ENCODE peak calls at places on chromosomes 11 and 22, in five cellular contexts. One of them, this sample, is unnamed.

GRCh38 chr22:17120711-17121234 is 387 bp downstream of the TMEM121B start:
- DNase-seq in WERI-Rb-1: peak
- DNase-seq in activated naive CD4-positive, alpha-beta T cell treated with Interleukin-2 at 50 U/mL for 16 hours: peak
- DNase-seq in germinal center: peak
- DNase-seq in IMR-90: no peak
- DNase-seq in this sample: peak

GRCh38 chr11:96187779-96188624 is 155.0 kb downstream of the MAML2 start:
- DNase-seq in activated naive CD4-positive, alpha-beta T cell treated with Interleukin-2 at 50 U/mL for 16 hours: no peak
- DNase-seq in WERI-Rb-1: no peak
- DNase-seq in IMR-90: peak
- DNase-seq in germinal center: no peak
- DNase-seq in this sample: no peak

GRCh38 chr11:76164081-76164480 is 42.2 kb downstream of the WNT11 start:
- DNase-seq in WERI-Rb-1: no peak
- DNase-seq in IMR-90: no peak
- DNase-seq in germinal center: no peak
- DNase-seq in activated naive CD4-positive, alpha-beta T cell treated with Interleukin-2 at 50 U/mL for 16 hours: no peak
- DNase-seq in this sample: no peak

GRCh38 chr22:19991395-19991644 is 25.3 kb downstream of the ARVCF start:
- DNase-seq in activated naive CD4-positive, alpha-beta T cell treated with Interleukin-2 at 50 U/mL for 16 hours: no peak
- DNase-seq in IMR-90: no peak
- DNase-seq in WERI-Rb-1: no peak
- DNase-seq in germinal center: no peak
- DNase-seq in this sample: no peak

GRCh38 chr11:116641561-116642045 is 131.2 kb downstream of the BUD13 start:
- DNase-seq in WERI-Rb-1: peak
- DNase-seq in activated naive CD4-positive, alpha-beta T cell treated with Interleukin-2 at 50 U/mL for 16 hours: no peak
- DNase-seq in germinal center: peak
- DNase-seq in IMR-90: no peak
- DNase-seq in this sample: peak

GRCh38 chr11:2942447-2942846 is 13.2 kb upstream of the PHLDA2 start:
- DNase-seq in WERI-Rb-1: no peak
- DNase-seq in activated naive CD4-positive, alpha-beta T cell treated with Interleukin-2 at 50 U/mL for 16 hours: no peak
- DNase-seq in IMR-90: no peak
- DNase-seq in germinal center: no peak
- DNase-seq in this sample: no peak

GRCh38 chr22:35328472-35328885 is 28.8 kb downstream of the TOM1 start:
- DNase-seq in WERI-Rb-1: no peak
- DNase-seq in germinal center: no peak
- DNase-seq in IMR-90: no peak
- DNase-seq in activated naive CD4-positive, alpha-beta T cell treated with Interleukin-2 at 50 U/mL for 16 hours: no peak
- DNase-seq in this sample: no peak

GRCh38 chr11:118200497-118200896 is 24.1 kb upstream of the SCN2B start:
- DNase-seq in activated naive CD4-positive, alpha-beta T cell treated with Interleukin-2 at 50 U/mL for 16 hours: no peak
- DNase-seq in IMR-90: no peak
- DNase-seq in germinal center: no peak
- DNase-seq in WERI-Rb-1: no peak
- DNase-seq in this sample: no peak

GRCh38 chr11:14418801-14419417 is 59.9 kb upstream of the RRAS2 start:
- DNase-seq in activated naive CD4-positive, alpha-beta T cell treated with Interleukin-2 at 50 U/mL for 16 hours: no peak
- DNase-seq in WERI-Rb-1: no peak
- DNase-seq in germinal center: no peak
- DNase-seq in IMR-90: peak
- DNase-seq in this sample: peak

GRCh38 chr11:1925373-1926155 is 6.1 kb downstream of the TNNT3 start:
- DNase-seq in WERI-Rb-1: no peak
- DNase-seq in activated naive CD4-positive, alpha-beta T cell treated with Interleukin-2 at 50 U/mL for 16 hours: no peak
- DNase-seq in IMR-90: no peak
- DNase-seq in germinal center: no peak
- DNase-seq in this sample: no peak

GRCh38 chr11:8006349-8006977 is 19.3 kb downstream of the EIF3F start:
- DNase-seq in IMR-90: peak
- DNase-seq in germinal center: peak
- DNase-seq in activated naive CD4-positive, alpha-beta T cell treated with Interleukin-2 at 50 U/mL for 16 hours: peak
- DNase-seq in WERI-Rb-1: peak
- DNase-seq in this sample: peak

GRCh38 chr11:46294365-46295309 is 17.2 kb downstream of the CREB3L1 start:
- DNase-seq in WERI-Rb-1: peak
- DNase-seq in germinal center: no peak
- DNase-seq in activated naive CD4-positive, alpha-beta T cell treated with Interleukin-2 at 50 U/mL for 16 hours: no peak
- DNase-seq in IMR-90: peak
- DNase-seq in this sample: peak

GRCh38 chr22:37058917-37059701 is 7.6 kb downstream of the KCTD17 start:
- DNase-seq in germinal center: no peak
- DNase-seq in activated naive CD4-positive, alpha-beta T cell treated with Interleukin-2 at 50 U/mL for 16 hours: no peak
- DNase-seq in WERI-Rb-1: no peak
- DNase-seq in IMR-90: no peak
- DNase-seq in this sample: no peak

GRCh38 chr11:2444301-2445106 is at the start of the genes KCNQ1 and TRPM5:
- DNase-seq in IMR-90: no peak
- DNase-seq in WERI-Rb-1: peak
- DNase-seq in germinal center: peak
- DNase-seq in activated naive CD4-positive, alpha-beta T cell treated with Interleukin-2 at 50 U/mL for 16 hours: peak
- DNase-seq in this sample: peak

GRCh38 chr11:130092661-130093060 is 23.0 kb downstream of the APLP2 start:
- DNase-seq in IMR-90: no peak
- DNase-seq in WERI-Rb-1: no peak
- DNase-seq in activated naive CD4-positive, alpha-beta T cell treated with Interleukin-2 at 50 U/mL for 16 hours: no peak
- DNase-seq in germinal center: no peak
- DNase-seq in this sample: no peak

GRCh38 chr22:20210473-20211059 is 57.6 kb downstream of the RTN4R start:
- DNase-seq in activated naive CD4-positive, alpha-beta T cell treated with Interleukin-2 at 50 U/mL for 16 hours: no peak
- DNase-seq in germinal center: no peak
- DNase-seq in IMR-90: no peak
- DNase-seq in WERI-Rb-1: no peak
- DNase-seq in this sample: no peak

GRCh38 chr11:59417023-59417422 is 9.2 kb downstream of the OR5A2 start:
- DNase-seq in activated naive CD4-positive, alpha-beta T cell treated with Interleukin-2 at 50 U/mL for 16 hours: no peak
- DNase-seq in IMR-90: no peak
- DNase-seq in germinal center: no peak
- DNase-seq in WERI-Rb-1: no peak
- DNase-seq in this sample: no peak

GRCh38 chr11:125146232-125146631 is 18.3 kb upstream of the PKNOX2 start:
- DNase-seq in activated naive CD4-positive, alpha-beta T cell treated with Interleukin-2 at 50 U/mL for 16 hours: no peak
- DNase-seq in germinal center: no peak
- DNase-seq in WERI-Rb-1: no peak
- DNase-seq in IMR-90: no peak
- DNase-seq in this sample: no peak

GRCh38 chr11:10632483-10632882 is 61.1 kb downstream of the IRAG1 start:
- DNase-seq in WERI-Rb-1: no peak
- DNase-seq in germinal center: no peak
- DNase-seq in IMR-90: no peak
- DNase-seq in activated naive CD4-positive, alpha-beta T cell treated with Interleukin-2 at 50 U/mL for 16 hours: no peak
- DNase-seq in this sample: no peak

GRCh38 chr11:63919267-63920125 is 2.5 kb upstream of the RCOR2 start:
- DNase-seq in IMR-90: no peak
- DNase-seq in germinal center: no peak
- DNase-seq in WERI-Rb-1: peak
- DNase-seq in activated naive CD4-positive, alpha-beta T cell treated with Interleukin-2 at 50 U/mL for 16 hours: no peak
- DNase-seq in this sample: peak

GRCh38 chr11:16891964-16892363 is 122.2 kb downstream of the PLEKHA7 start:
- DNase-seq in activated naive CD4-positive, alpha-beta T cell treated with Interleukin-2 at 50 U/mL for 16 hours: no peak
- DNase-seq in germinal center: no peak
- DNase-seq in WERI-Rb-1: no peak
- DNase-seq in IMR-90: peak
- DNase-seq in this sample: no peak

GRCh38 chr22:43008509-43008908 is 6.4 kb downstream of the PACSIN2 start:
- DNase-seq in germinal center: no peak
- DNase-seq in WERI-Rb-1: no peak
- DNase-seq in IMR-90: no peak
- DNase-seq in activated naive CD4-positive, alpha-beta T cell treated with Interleukin-2 at 50 U/mL for 16 hours: no peak
- DNase-seq in this sample: no peak

GRCh38 chr11:92839450-92839849 is 130.0 kb upstream of the MTNR1B start:
- DNase-seq in WERI-Rb-1: no peak
- DNase-seq in germinal center: no peak
- DNase-seq in activated naive CD4-positive, alpha-beta T cell treated with Interleukin-2 at 50 U/mL for 16 hours: no peak
- DNase-seq in IMR-90: no peak
- DNase-seq in this sample: no peak

GRCh38 chr11:123357990-123358827 is 71.9 kb upstream of the GRAMD1B start:
- DNase-seq in activated naive CD4-positive, alpha-beta T cell treated with Interleukin-2 at 50 U/mL for 16 hours: peak
- DNase-seq in IMR-90: peak
- DNase-seq in germinal center: peak
- DNase-seq in WERI-Rb-1: peak
- DNase-seq in this sample: peak

GRCh38 chr22:24068377-24068680 is 57.2 kb downstream of the CABIN1 start:
- DNase-seq in germinal center: no peak
- DNase-seq in IMR-90: no peak
- DNase-seq in activated naive CD4-positive, alpha-beta T cell treated with Interleukin-2 at 50 U/mL for 16 hours: no peak
- DNase-seq in WERI-Rb-1: no peak
- DNase-seq in this sample: no peak

GRCh38 chr22:43825651-43826050 is 13.5 kb upstream of the EFCAB6 start:
- DNase-seq in germinal center: no peak
- DNase-seq in activated naive CD4-positive, alpha-beta T cell treated with Interleukin-2 at 50 U/mL for 16 hours: no peak
- DNase-seq in IMR-90: no peak
- DNase-seq in WERI-Rb-1: peak
- DNase-seq in this sample: no peak

GRCh38 chr11:34323601-34324000 is 34.2 kb downstream of the ABTB2 start:
- DNase-seq in activated naive CD4-positive, alpha-beta T cell treated with Interleukin-2 at 50 U/mL for 16 hours: no peak
- DNase-seq in WERI-Rb-1: no peak
- DNase-seq in IMR-90: no peak
- DNase-seq in germinal center: no peak
- DNase-seq in this sample: no peak

GRCh38 chr22:30228509-30229359 is 17.8 kb downstream of the LIF start:
- DNase-seq in IMR-90: no peak
- DNase-seq in activated naive CD4-positive, alpha-beta T cell treated with Interleukin-2 at 50 U/mL for 16 hours: no peak
- DNase-seq in germinal center: no peak
- DNase-seq in WERI-Rb-1: no peak
- DNase-seq in this sample: no peak

GRCh38 chr11:130727715-130728114 is 188.6 kb downstream of the SNX19 start:
- DNase-seq in germinal center: no peak
- DNase-seq in IMR-90: no peak
- DNase-seq in activated naive CD4-positive, alpha-beta T cell treated with Interleukin-2 at 50 U/mL for 16 hours: no peak
- DNase-seq in WERI-Rb-1: no peak
- DNase-seq in this sample: no peak

This sample was measured in NCI-H82.